ENCODE peak calls at places on chromosomes 13 and 19, in four cellular contexts. One of them, this sample, is unnamed.

GRCh38 chr19:28155265-28155664 is 1057.7 kb downstream of the UQCRFS1 start:
- DNase-seq in gastrocnemius medialis: no peak
- DNase-seq in foreskin fibroblast: no peak
- DNase-seq in glutamatergic neuron: no peak
- DNase-seq in this sample: no peak

GRCh38 chr19:52640916-52641315 is 2.8 kb upstream of the ZNF83 start:
- DNase-seq in gastrocnemius medialis: no peak
- DNase-seq in foreskin fibroblast: peak
- DNase-seq in glutamatergic neuron: peak
- DNase-seq in this sample: no peak

GRCh38 chr13:53150568-53150967 is 122.0 kb downstream of the OLFM4 start:
- DNase-seq in gastrocnemius medialis: no peak
- DNase-seq in foreskin fibroblast: no peak
- DNase-seq in glutamatergic neuron: no peak
- DNase-seq in this sample: no peak

GRCh38 chr19:42529248-42529764 is 1.0 kb upstream of the CEACAM1 start:
- DNase-seq in gastrocnemius medialis: no peak
- DNase-seq in foreskin fibroblast: peak
- DNase-seq in glutamatergic neuron: peak
- DNase-seq in this sample: peak

GRCh38 chr19:19382118-19382517 is 23.4 kb upstream of the GATAD2A start:
- DNase-seq in gastrocnemius medialis: no peak
- DNase-seq in foreskin fibroblast: no peak
- DNase-seq in glutamatergic neuron: no peak
- DNase-seq in this sample: no peak

GRCh38 chr19:4144666-4145261 is 8.7 kb upstream of the CREB3L3 start:
- DNase-seq in gastrocnemius medialis: no peak
- DNase-seq in foreskin fibroblast: peak
- DNase-seq in glutamatergic neuron: no peak
- DNase-seq in this sample: no peak

GRCh38 chr13:49620170-49620621 is 8.1 kb upstream of the ARL11 start:
- DNase-seq in gastrocnemius medialis: no peak
- DNase-seq in foreskin fibroblast: no peak
- DNase-seq in glutamatergic neuron: no peak
- DNase-seq in this sample: no peak

GRCh38 chr13:29883941-29884518 is 33.6 kb upstream of the UBL3 start:
- DNase-seq in gastrocnemius medialis: no peak
- DNase-seq in foreskin fibroblast: no peak
- DNase-seq in glutamatergic neuron: no peak
- DNase-seq in this sample: no peak

GRCh38 chr13:27276188-27276587 is 5.6 kb downstream of the RASL11A start:
- DNase-seq in gastrocnemius medialis: no peak
- DNase-seq in foreskin fibroblast: peak
- DNase-seq in glutamatergic neuron: no peak
- DNase-seq in this sample: no peak

GRCh38 chr19:2462635-2463421 is 6.1 kb upstream of the LMNB2 start:
- DNase-seq in gastrocnemius medialis: peak
- DNase-seq in foreskin fibroblast: peak
- DNase-seq in glutamatergic neuron: no peak
- DNase-seq in this sample: no peak

GRCh38 chr19:39797083-39797482 is 18.4 kb downstream of the LEUTX start:
- DNase-seq in gastrocnemius medialis: no peak
- DNase-seq in foreskin fibroblast: no peak
- DNase-seq in glutamatergic neuron: no peak
- DNase-seq in this sample: no peak

GRCh38 chr13:100646030-100646673 is 28.4 kb downstream of the TMTC4 start:
- DNase-seq in gastrocnemius medialis: no peak
- DNase-seq in foreskin fibroblast: peak
- DNase-seq in glutamatergic neuron: peak
- DNase-seq in this sample: no peak

GRCh38 chr19:12156254-12157058 is at the start of gene ZNF625:
- DNase-seq in gastrocnemius medialis: peak
- DNase-seq in foreskin fibroblast: peak
- DNase-seq in glutamatergic neuron: peak
- DNase-seq in this sample: peak

GRCh38 chr19:57566396-57567256 is 7.0 kb upstream of the ZNF550 start:
- DNase-seq in gastrocnemius medialis: no peak
- DNase-seq in foreskin fibroblast: no peak
- DNase-seq in glutamatergic neuron: no peak
- DNase-seq in this sample: no peak

GRCh38 chr13:47038196-47038595 is 141.3 kb upstream of the HTR2A start:
- DNase-seq in gastrocnemius medialis: no peak
- DNase-seq in foreskin fibroblast: peak
- DNase-seq in glutamatergic neuron: no peak
- DNase-seq in this sample: no peak

GRCh38 chr13:48738261-48738755 is 84.6 kb downstream of the CYSLTR2 start:
- DNase-seq in gastrocnemius medialis: no peak
- DNase-seq in foreskin fibroblast: no peak
- DNase-seq in glutamatergic neuron: no peak
- DNase-seq in this sample: no peak

GRCh38 chr19:7868671-7869452 is 5.3 kb downstream of the PRR36 start:
- DNase-seq in gastrocnemius medialis: no peak
- DNase-seq in foreskin fibroblast: peak
- DNase-seq in glutamatergic neuron: peak
- DNase-seq in this sample: peak

GRCh38 chr19:32324631-32325215 is 20.7 kb upstream of the ZNF507 start:
- DNase-seq in gastrocnemius medialis: no peak
- DNase-seq in foreskin fibroblast: no peak
- DNase-seq in glutamatergic neuron: no peak
- DNase-seq in this sample: no peak

GRCh38 chr13:50125306-50125555 is 110.0 kb downstream of the KCNRG start:
- DNase-seq in gastrocnemius medialis: no peak
- DNase-seq in foreskin fibroblast: no peak
- DNase-seq in glutamatergic neuron: peak
- DNase-seq in this sample: peak

GRCh38 chr19:50880241-50880640 is 7.0 kb downstream of the KLK2 start:
- DNase-seq in gastrocnemius medialis: no peak
- DNase-seq in foreskin fibroblast: no peak
- DNase-seq in glutamatergic neuron: no peak
- DNase-seq in this sample: no peak

DNA sequence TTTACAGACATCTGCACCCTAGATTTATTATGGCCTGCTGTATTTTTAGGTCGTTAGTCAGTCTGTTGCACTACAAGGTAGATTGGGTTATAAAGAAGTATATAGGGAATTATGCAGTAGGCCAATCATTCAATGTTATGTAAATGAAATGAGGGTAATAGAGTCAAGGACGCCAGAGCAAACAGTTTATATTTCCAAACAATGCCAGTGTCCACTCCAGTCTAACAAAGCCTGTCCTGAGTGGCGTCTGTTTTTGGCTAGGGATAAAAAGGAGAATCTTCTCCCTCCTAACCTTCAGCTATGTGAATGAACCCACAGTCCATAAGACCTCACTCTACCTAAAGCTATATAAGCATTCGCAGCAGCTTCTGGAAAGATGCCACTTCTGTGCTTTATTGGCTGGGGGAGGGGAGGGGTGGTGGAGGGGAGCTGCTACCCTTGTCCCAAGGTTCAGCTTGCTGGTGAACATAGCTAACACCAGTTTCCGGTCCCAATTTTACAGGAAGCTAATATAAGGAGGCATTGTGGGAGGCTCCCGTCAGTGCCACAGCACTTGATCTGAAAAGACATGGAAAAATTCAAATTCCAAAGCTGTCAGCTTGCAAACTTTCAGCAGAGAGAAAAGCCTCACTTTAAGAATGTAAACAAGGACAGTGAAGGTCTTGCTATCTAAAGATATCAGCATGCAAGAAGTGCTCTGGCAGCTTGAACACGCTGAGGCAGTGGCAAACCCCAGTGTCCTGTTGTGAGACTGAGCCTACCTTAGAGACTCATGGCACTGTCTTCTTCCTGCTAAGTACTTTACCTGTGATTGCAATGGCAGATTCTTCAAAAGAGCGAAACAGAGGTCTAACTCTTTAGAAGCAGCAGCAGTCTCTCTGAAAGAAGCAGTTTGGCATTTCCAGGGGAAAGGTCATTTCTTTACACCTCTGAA is 369.9 kb downstream of the PCDH9 start:
- DNase-seq in gastrocnemius medialis: no peak
- DNase-seq in foreskin fibroblast: no peak
- DNase-seq in glutamatergic neuron: no peak
- DNase-seq in this sample: no peak
- TF ChIP-seq CTCF in gastrocnemius medialis: no peak
- TF ChIP-seq CTCF in foreskin fibroblast: no peak
- TF ChIP-seq CTCF in glutamatergic neuron: no peak
- TF ChIP-seq CTCF in this sample: no peak

DNA sequence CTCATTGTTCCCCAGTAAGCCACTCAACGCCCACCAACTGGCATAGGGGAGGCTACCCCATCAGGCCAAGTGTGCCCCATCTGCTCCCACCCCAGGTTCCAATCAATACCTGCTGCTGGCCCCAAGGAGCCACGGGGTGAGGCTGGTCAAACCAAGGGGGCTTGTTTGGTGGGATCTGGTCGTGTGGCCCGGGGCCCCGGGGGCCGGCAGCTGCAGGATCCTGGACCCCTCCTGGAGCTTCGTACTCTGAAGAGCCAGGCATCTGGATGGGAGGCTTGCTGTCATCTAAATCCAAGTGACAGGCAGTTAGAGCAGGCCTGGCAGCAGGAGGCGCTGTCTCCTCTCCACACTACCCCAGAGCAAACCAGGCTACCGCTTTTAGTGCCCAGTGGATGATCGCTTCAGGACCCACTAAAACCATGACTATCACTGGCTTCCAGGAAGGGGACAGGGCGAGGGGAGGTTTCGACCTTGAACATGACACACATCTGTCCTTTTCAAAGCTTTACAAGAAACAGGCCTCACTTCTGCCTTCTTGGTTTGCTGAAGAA is 14.2 kb downstream of the CHERP start:
- DNase-seq in gastrocnemius medialis: no peak
- DNase-seq in foreskin fibroblast: no peak
- DNase-seq in glutamatergic neuron: peak
- DNase-seq in this sample: no peak
- TF ChIP-seq CTCF in gastrocnemius medialis: no peak
- TF ChIP-seq CTCF in foreskin fibroblast: peak
- TF ChIP-seq CTCF in glutamatergic neuron: peak
- TF ChIP-seq CTCF in this sample: peak

GRCh38 chr13:51148223-51148951 is 37.3 kb upstream of the C13orf42 start:
- DNase-seq in gastrocnemius medialis: no peak
- DNase-seq in foreskin fibroblast: no peak
- DNase-seq in glutamatergic neuron: peak
- DNase-seq in this sample: no peak
- TF ChIP-seq CTCF in gastrocnemius medialis: no peak
- TF ChIP-seq CTCF in foreskin fibroblast: no peak
- TF ChIP-seq CTCF in glutamatergic neuron: peak
- TF ChIP-seq CTCF in this sample: no peak

GRCh38 chr19:17539288-17540117 is 15.9 kb upstream of the COLGALT1 start:
- DNase-seq in gastrocnemius medialis: peak
- DNase-seq in foreskin fibroblast: peak
- DNase-seq in glutamatergic neuron: peak
- DNase-seq in this sample: peak
- TF ChIP-seq CTCF in gastrocnemius medialis: peak
- TF ChIP-seq CTCF in foreskin fibroblast: peak
- TF ChIP-seq CTCF in glutamatergic neuron: no peak
- TF ChIP-seq CTCF in this sample: no peak

GRCh38 chr13:98975822-98976261 is 2.0 kb downstream of the DOCK9 start:
- DNase-seq in gastrocnemius medialis: no peak
- DNase-seq in foreskin fibroblast: no peak
- DNase-seq in glutamatergic neuron: no peak
- DNase-seq in this sample: no peak
- TF ChIP-seq CTCF in gastrocnemius medialis: no peak
- TF ChIP-seq CTCF in foreskin fibroblast: no peak
- TF ChIP-seq CTCF in glutamatergic neuron: no peak
- TF ChIP-seq CTCF in this sample: no peak

GRCh38 chr19:49071860-49072547 is 495 bp downstream of the KCNA7 start:
- DNase-seq in gastrocnemius medialis: no peak
- DNase-seq in foreskin fibroblast: no peak
- DNase-seq in glutamatergic neuron: peak
- DNase-seq in this sample: no peak

GRCh38 chr19:49069026-49069425 is 3.5 kb downstream of the KCNA7 start:
- DNase-seq in gastrocnemius medialis: no peak
- DNase-seq in foreskin fibroblast: no peak
- DNase-seq in glutamatergic neuron: no peak
- DNase-seq in this sample: no peak

GRCh38 chr19:49070416-49070815 is 2.1 kb downstream of the KCNA7 start:
- DNase-seq in gastrocnemius medialis: no peak
- DNase-seq in foreskin fibroblast: no peak
- DNase-seq in glutamatergic neuron: no peak
- DNase-seq in this sample: no peak

DNA sequence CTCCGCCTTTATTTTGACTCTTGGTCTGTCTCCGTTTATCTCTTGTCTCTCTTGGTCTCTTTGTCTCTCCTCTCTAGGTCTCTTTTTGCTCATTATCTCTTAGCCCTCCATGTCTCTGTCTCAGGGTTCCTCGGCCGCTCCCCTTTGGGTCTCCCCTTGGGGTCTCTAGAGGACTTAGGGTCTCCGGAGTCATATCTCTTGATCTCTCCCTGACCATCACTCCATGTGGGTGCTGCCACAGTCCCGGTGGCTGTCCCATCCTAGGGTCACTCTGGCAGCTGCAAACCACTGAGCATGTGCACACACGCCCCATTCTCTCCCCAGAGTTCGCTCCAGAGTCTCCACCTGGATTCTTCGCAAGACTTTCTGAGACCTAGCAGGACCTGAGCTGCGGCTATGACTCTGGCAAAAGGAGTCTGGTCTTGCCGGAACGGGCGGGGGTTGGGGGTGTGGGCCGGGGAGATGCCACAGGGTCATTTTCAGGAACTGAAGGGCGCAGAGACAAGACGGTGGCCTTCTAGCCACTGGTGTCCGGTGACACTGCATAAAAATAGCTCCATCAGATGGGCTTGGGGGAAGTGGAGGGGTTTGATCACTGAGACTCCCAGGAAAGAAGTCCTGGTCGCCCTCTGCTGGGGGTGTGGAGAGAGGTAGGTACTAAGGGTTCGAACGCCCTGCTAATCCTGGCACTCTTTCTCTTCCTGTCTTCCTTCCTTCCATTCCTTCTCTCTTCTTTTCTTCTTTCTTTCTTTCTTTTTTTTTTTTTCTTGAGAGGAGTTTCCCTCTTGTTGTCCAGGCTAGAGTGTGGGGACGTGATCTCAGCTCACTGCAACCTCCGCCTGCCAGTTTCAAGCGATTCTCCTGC is 1.2 kb upstream of the KCNA7 start:
- DNase-seq in gastrocnemius medialis: peak
- DNase-seq in foreskin fibroblast: no peak
- DNase-seq in glutamatergic neuron: peak
- DNase-seq in this sample: no peak
- TF ChIP-seq CTCF in gastrocnemius medialis: peak
- TF ChIP-seq CTCF in foreskin fibroblast: no peak
- TF ChIP-seq CTCF in glutamatergic neuron: no peak
- TF ChIP-seq CTCF in this sample: no peak

This sample was measured in natural killer cell.